ENCODE peak calls at places on chromosomes 4 and X, in ten cellular contexts. V is A172; B is MCF 10A; I is type B pancreatic cell; K is SJCRH30; W is nephron progenitor cell; S is aorta; C is stimulated activated CD4-positive, alpha-beta T cell treated with anti-CD3 and anti-CD28 coated beads, Interleukin-15, amount 100 ng/mL, for 1 hour; M is iPS DF 19.7; R is stimulated activated CD8-positive, alpha-beta memory T cell treated with anti-CD3 and anti-CD28 coated beads, Interleukin-4, amount 100 ng/mL, for 4 hours. G is an unnamed sample.

GRCh38 chr4:32876546-32876945 is 2156.4 kb downstream of the PCDH7 start:
- DNase-seq in W (no peak), I (no peak), B (no peak), K (no peak), S (no peak), C (no peak), R (no peak), V (no peak), M (no peak), G (no peak)

GRCh38 chr4:110357521-110357920 is 118.4 kb upstream of the ENPEP start:
- DNase-seq in V (no peak), M (no peak), S (no peak), C (no peak), W (no peak), I (no peak), K (no peak), R (no peak), B (peak), G (no peak)

GRCh38 chr4:6668391-6668790 is 25.3 kb upstream of the S100P start:
- DNase-seq in S (no peak), I (no peak), V (peak), C (no peak), M (no peak), W (no peak), B (peak), R (no peak), K (no peak), G (peak)

GRCh38 chrX:30141966-30142365 is 73.4 kb upstream of the MAGEB2 start:
- DNase-seq in R (no peak), I (no peak), M (no peak), B (peak), V (peak), W (peak), K (peak), C (no peak), S (no peak), G (peak)

GRCh38 chr4:101086801-101087586 is 260.3 kb downstream of the PPP3CA start:
- DNase-seq in B (peak), V (no peak), C (no peak), S (no peak), I (no peak), R (no peak), K (peak), M (peak), W (no peak), G (no peak)

GRCh38 chr4:139440971-139441370 is 12.9 kb upstream of the RAB33B start:
- DNase-seq in R (no peak), V (no peak), S (no peak), C (no peak), K (no peak), W (no peak), I (no peak), M (no peak), B (no peak), G (no peak)

GRCh38 chr4:110196871-110197420 is 1.5 kb downstream of the ELOVL6 start:
- DNase-seq in S (peak), R (peak), I (peak), K (peak), V (peak), B (peak), C (peak), W (peak), M (no peak), G (no peak)

GRCh38 chr4:3041192-3042142 is 32.9 kb downstream of the HTT-AS start:
- DNase-seq in I (no peak), B (no peak), K (peak), V (no peak), M (no peak), C (peak), W (no peak), R (no peak), S (peak), G (peak)

GRCh38 chr4:7423801-7424552 is 10.8 kb downstream of the PSAPL1 start:
- DNase-seq in C (no peak), K (no peak), R (no peak), I (peak), M (no peak), B (no peak), W (no peak), V (no peak), S (no peak), G (no peak)

GRCh38 chr4:138051157-138051556 is 191.0 kb downstream of the SLC7A11 start:
- DNase-seq in M (no peak), B (no peak), R (no peak), I (no peak), S (no peak), C (no peak), W (no peak), K (no peak), V (no peak), G (no peak)

GRCh38 chrX:141879616-141880015 is 24.1 kb upstream of the MAGEC1 start:
- DNase-seq in S (no peak), M (no peak), C (no peak), V (no peak), R (no peak), W (no peak), B (no peak), I (no peak), K (peak), G (no peak)

GRCh38 chr4:74376888-74377483 is 12.0 kb downstream of the EREG start:
- DNase-seq in V (peak), K (peak), M (no peak), S (no peak), R (no peak), W (no peak), I (no peak), C (no peak), B (peak), G (peak)

GRCh38 chrX:8204169-8204935 is 33.3 kb upstream of the VCX2 start:
- DNase-seq in W (no peak), I (no peak), R (no peak), V (no peak), C (no peak), S (no peak), K (no peak), B (no peak), M (no peak), G (no peak)

GRCh38 chrX:3141031-3141430 is 99.8 kb downstream of the ARSF start:
- DNase-seq in S (no peak), W (no peak), V (no peak), M (no peak), R (no peak), C (no peak), K (no peak), B (no peak), I (no peak), G (no peak)

GRCh38 chr4:43564601-43565000 is 672.1 kb downstream of the GRXCR1 start:
- DNase-seq in S (no peak), K (peak), R (no peak), I (no peak), B (no peak), M (no peak), C (no peak), V (no peak), W (no peak), G (no peak)

GRCh38 chrX:51608071-51608470 is 10.6 kb downstream of the CENPVL3 start:
- DNase-seq in C (no peak), B (peak), S (no peak), W (no peak), K (no peak), I (no peak), R (no peak), V (no peak), M (no peak), G (peak)

GRCh38 chrX:107684956-107685385 is 56.7 kb downstream of the PRPS1 start:
- DNase-seq in M (no peak), B (peak), W (no peak), R (no peak), I (no peak), K (peak), V (peak), S (peak), C (no peak), G (peak)

GRCh38 chrX:37320541-37321203 is 28.5 kb upstream of the PRRG1 start:
- DNase-seq in M (no peak), R (no peak), V (no peak), I (no peak), W (no peak), K (no peak), S (no peak), B (no peak), C (no peak), G (no peak)

G was measured in RPMI7951.